ENCODE peak calls at places on chromosomes 4 and X, in eight cellular contexts. A is adipocyte, I is mesendoderm, H is OCI-LY7, O is A549, G is uterus, P is choroid plexus epithelial cell, T is left lung. Y is an unnamed sample.

GRCh38 chr4:183588169-183588675 is 70.8 kb downstream of the RWDD4 start:
- DNase-seq in A (peak), I (no peak), H (no peak), O (no peak), G (peak), P (peak), T (no peak), Y (peak)

GRCh38 chr4:125522992-125523391 is 208.2 kb downstream of the FAT4 start:
- DNase-seq in A (no peak), I (peak), H (no peak), O (no peak), G (no peak), P (no peak), T (peak), Y (no peak)

GRCh38 chr4:26459054-26459755 is 31.1 kb downstream of the CCKAR start:
- DNase-seq in A (peak), I (peak), H (peak), O (peak), G (no peak), P (peak), T (no peak), Y (peak)

GRCh38 chr4:114081783-114082182 is 102.3 kb upstream of the ARSJ start:
- DNase-seq in A (no peak), I (no peak), H (no peak), O (no peak), G (no peak), P (no peak), T (no peak), Y (no peak)

GRCh38 chrX:134990475-134991473 is at the start of gene SMIM10:
- DNase-seq in A (peak), I (peak), H (peak), O (peak), G (peak), P (peak), T (peak), Y (no peak)

GRCh38 chrX:155031657-155032056 is 5.0 kb downstream of the FUNDC2 start:
- DNase-seq in A (no peak), I (no peak), H (no peak), O (no peak), G (no peak), P (peak), T (no peak), Y (no peak)

GRCh38 chr4:184590196-184590595 is 59.1 kb downstream of the CASP3 start:
- DNase-seq in A (no peak), I (no peak), H (no peak), O (no peak), G (no peak), P (no peak), T (no peak), Y (no peak)

GRCh38 chrX:136097871-136098805 is 49.2 kb upstream of the FHL1 start:
- DNase-seq in A (no peak), I (peak), H (no peak), O (no peak), G (no peak), P (no peak), T (peak), Y (no peak)

GRCh38 chr4:101981756-101982155 is 191.2 kb downstream of the BANK1 start:
- DNase-seq in A (no peak), I (peak), H (no peak), O (no peak), G (no peak), P (no peak), T (no peak), Y (no peak)

GRCh38 chrX:153491351-153492152 is 3.2 kb upstream of the BGN start:
- DNase-seq in A (no peak), I (no peak), H (no peak), O (no peak), G (no peak), P (no peak), T (no peak), Y (no peak)

GRCh38 chr4:25528391-25528790 is 127.3 kb upstream of the SLC34A2 start:
- DNase-seq in A (no peak), I (no peak), H (no peak), O (no peak), G (no peak), P (no peak), T (no peak), Y (no peak)

GRCh38 chrX:102659790-102660757 is 8.8 kb downstream of the GPRASP1 start:
- DNase-seq in A (peak), I (peak), H (peak), O (peak), G (peak), P (peak), T (peak), Y (no peak)

GRCh38 chr4:54056360-54056759 is 8.0 kb downstream of the CHIC2 start:
- DNase-seq in A (no peak), I (no peak), H (peak), O (no peak), G (no peak), P (no peak), T (no peak), Y (no peak)

GRCh38 chr4:54054501-54054900 is 9.9 kb downstream of the CHIC2 start:
- DNase-seq in A (no peak), I (no peak), H (no peak), O (no peak), G (no peak), P (no peak), T (no peak), Y (no peak)

GRCh38 chr4:54055494-54055893 is 8.9 kb downstream of the CHIC2 start:
- DNase-seq in A (no peak), I (no peak), H (no peak), O (no peak), G (no peak), P (no peak), T (no peak), Y (no peak)

GRCh38 chr4:54061067-54061466 is 3.3 kb downstream of the CHIC2 start:
- DNase-seq in A (no peak), I (no peak), H (no peak), O (no peak), G (no peak), P (no peak), T (no peak), Y (no peak)

DNA sequence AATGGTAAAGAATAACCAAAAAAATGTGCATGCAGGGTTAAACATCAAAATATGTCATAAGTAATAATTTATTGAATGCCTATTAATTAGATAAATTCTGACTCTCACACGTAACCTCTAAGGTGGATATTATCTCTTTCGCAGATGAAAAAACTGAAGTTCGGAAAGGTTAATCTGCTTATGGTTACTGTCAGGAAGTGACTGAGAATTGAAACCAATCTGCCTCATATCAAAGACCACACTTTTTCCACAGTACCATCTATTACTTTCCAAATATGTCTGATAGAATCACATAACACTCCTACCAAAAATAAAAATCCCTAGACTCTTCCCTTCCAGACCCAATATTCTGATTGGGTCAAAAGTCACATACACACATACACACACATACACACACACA is 6.2 kb downstream of the CHIC2 start:
- DNase-seq in A (no peak), I (no peak), H (peak), O (no peak), G (no peak), P (no peak), T (no peak), Y (no peak)
- H3K4me3 ChIP-seq in A (no peak), I (no peak), H (peak), O (no peak), G (no peak), P (no peak), T (no peak), Y (no peak)

GRCh38 chrX:1466232-1466661 is 13.5 kb upstream of the ASMTL start:
- DNase-seq in A (no peak), I (no peak), H (no peak), O (no peak), G (no peak), P (no peak), T (no peak), Y (no peak)

GRCh38 chrX:1468250-1468772 is 15.6 kb upstream of the ASMTL start:
- DNase-seq in A (peak), I (no peak), H (peak), O (peak), G (no peak), P (peak), T (no peak), Y (no peak)

GRCh38 chrX:1465261-1466231 is 12.8 kb upstream of the ASMTL start:
- DNase-seq in A (peak), I (no peak), H (no peak), O (no peak), G (no peak), P (no peak), T (no peak), Y (no peak)

GRCh38 chrX:1464282-1465131 is 11.8 kb upstream of the ASMTL start:
- DNase-seq in A (no peak), I (no peak), H (no peak), O (no peak), G (no peak), P (no peak), T (no peak), Y (no peak)

GRCh38 chrX:1466971-1467561 is 14.4 kb upstream of the ASMTL start:
- DNase-seq in A (no peak), I (no peak), H (peak), O (no peak), G (no peak), P (no peak), T (no peak), Y (no peak)
- H3K4me3 ChIP-seq in A (no peak), I (no peak), H (peak), O (no peak), G (no peak), P (no peak), T (no peak), Y (no peak)

DNA sequence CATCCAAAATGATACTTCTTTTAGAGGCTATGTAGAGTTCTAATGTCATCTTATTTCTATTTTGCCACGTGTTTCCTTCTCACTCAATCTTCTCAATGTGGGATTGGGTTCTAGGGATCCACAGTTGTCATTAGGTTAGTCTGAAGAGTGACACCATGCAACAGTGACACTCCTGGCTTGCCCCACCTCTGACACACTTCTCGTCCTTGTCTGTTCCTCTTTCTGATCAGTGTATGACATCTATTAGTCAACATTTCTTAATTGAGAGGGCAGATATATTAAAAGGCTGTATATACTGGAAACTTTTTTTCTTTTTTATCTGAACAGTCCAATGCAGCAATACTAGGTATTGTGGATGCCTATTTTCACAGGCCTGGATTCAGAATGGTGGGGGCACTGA is 67.6 kb upstream of the GYPA start:
- DNase-seq in A (no peak), I (no peak), H (no peak), O (no peak), G (no peak), P (no peak), T (no peak), Y (no peak)
- H3K4me3 ChIP-seq in A (no peak), I (no peak), H (no peak), O (no peak), G (no peak), P (no peak), T (no peak), Y (no peak)

DNA sequence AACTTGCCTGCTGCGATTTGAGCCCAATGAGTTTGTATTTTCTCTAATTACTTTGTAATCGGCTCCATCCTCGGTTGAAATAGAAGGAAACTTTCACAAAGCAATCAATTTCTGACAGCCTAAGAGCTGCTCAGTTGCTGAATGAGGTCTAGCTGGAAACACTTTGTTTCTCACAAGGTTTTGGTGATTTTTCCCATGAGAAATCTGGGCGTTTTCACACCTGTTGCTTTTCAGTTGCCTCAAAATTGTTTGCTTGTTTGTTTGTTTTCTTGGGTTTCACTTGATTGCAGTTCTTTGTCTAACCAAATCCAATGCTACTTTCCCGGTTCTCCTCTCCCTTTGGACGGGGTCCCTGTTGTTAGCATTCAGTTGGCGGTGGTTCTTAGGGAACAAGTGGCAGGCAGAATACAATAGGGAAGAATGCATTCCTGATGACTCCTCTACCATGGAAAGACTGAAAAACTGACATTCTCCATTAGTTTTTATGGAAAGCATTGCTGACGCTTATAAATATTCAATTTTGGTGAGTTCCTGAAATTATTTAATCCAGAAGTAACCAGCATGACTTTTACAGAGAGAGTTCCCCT is 135.5 kb downstream of the PALLD start:
- DNase-seq in A (peak), I (peak), H (no peak), O (no peak), G (no peak), P (no peak), T (no peak), Y (no peak)
- H3K4me3 ChIP-seq in A (peak), I (no peak), H (no peak), O (peak), G (peak), P (peak), T (peak), Y (peak)

Y was measured in AG04450.